ENCODE peak calls at places on chromosomes 6 and 20, in five cellular contexts. V, W, C, E and H are unnamed samples.

GRCh38 chr6:3752538-3753227 is 1.2 kb upstream of the PXDC1 start:
- DNase-seq in V (no peak), W (no peak), C (no peak), E (no peak), H (no peak)

GRCh38 chr6:20271818-20272217 is 59.5 kb upstream of the MBOAT1 start:
- DNase-seq in V (no peak), W (no peak), C (no peak), E (no peak), H (no peak)

GRCh38 chr6:106194949-106195919 is 109.1 kb downstream of the PRDM1 start:
- DNase-seq in V (no peak), W (no peak), C (no peak), E (no peak), H (no peak)

GRCh38 chr6:127484207-127484858 is 25.1 kb upstream of the KIAA0408 start:
- DNase-seq in V (no peak), W (peak), C (no peak), E (no peak), H (no peak)

GRCh38 chr20:187733-188132 is 1.8 kb downstream of the DEFB128 start:
- DNase-seq in V (no peak), W (no peak), C (no peak), E (no peak), H (no peak)

GRCh38 chr20:21508230-21509078 is 5.4 kb downstream of the NKX2-2 start:
- DNase-seq in V (no peak), W (no peak), C (no peak), E (no peak), H (no peak)

GRCh38 chr20:59365611-59366284 is 65.3 kb downstream of the EDN3 start:
- DNase-seq in V (no peak), W (no peak), C (no peak), E (no peak), H (no peak)

GRCh38 chr20:6705106-6705766 is 62.2 kb upstream of the BMP2 start:
- DNase-seq in V (no peak), W (no peak), C (no peak), E (no peak), H (no peak)

GRCh38 chr6:105072799-105073199 is 107.0 kb downstream of the POPDC3 start:
- DNase-seq in V (no peak), W (peak), C (no peak), E (no peak), H (no peak)

GRCh38 chr6:33686981-33687975 is 24.2 kb downstream of the UQCC2 start:
- DNase-seq in V (no peak), W (no peak), C (no peak), E (no peak), H (no peak)

GRCh38 chr6:14235653-14236356 is 118.2 kb downstream of the CD83 start:
- DNase-seq in V (no peak), W (no peak), C (no peak), E (no peak), H (no peak)

GRCh38 chr20:33503564-33503963 is 13.7 kb downstream of the CBFA2T2 start:
- DNase-seq in V (no peak), W (no peak), C (no peak), E (no peak), H (no peak)

GRCh38 chr20:51711426-51711825 is 56.8 kb downstream of the ATP9A start:
- DNase-seq in V (no peak), W (no peak), C (no peak), E (no peak), H (no peak)

GRCh38 chr6:72461144-72461543 is 160.7 kb upstream of the KCNQ5 start:
- DNase-seq in V (no peak), W (no peak), C (no peak), E (no peak), H (no peak)

GRCh38 chr6:159720708-159721107 is 6.6 kb upstream of the WTAP start:
- DNase-seq in V (no peak), W (peak), C (peak), E (no peak), H (peak)

GRCh38 chr6:43706788-43707187 is 19.2 kb upstream of the MRPS18A start:
- DNase-seq in V (no peak), W (no peak), C (no peak), E (no peak), H (no peak)

GRCh38 chr6:64777941-64778785 is 928.9 kb downstream of the EYS start:
- DNase-seq in V (no peak), W (no peak), C (no peak), E (no peak), H (no peak)

GRCh38 chr20:25571240-25571639 is 14.1 kb downstream of the NINL start:
- DNase-seq in V (no peak), W (no peak), C (no peak), E (no peak), H (peak)

GRCh38 chr6:7471171-7471570 is 70.3 kb upstream of the DSP start:
- DNase-seq in V (no peak), W (no peak), C (no peak), E (no peak), H (no peak)

GRCh38 chr6:143140767-143141166 is 80.1 kb downstream of the AIG1 start:
- DNase-seq in V (no peak), W (no peak), C (no peak), E (no peak), H (no peak)

GRCh38 chr6:43770417-43771209 is 602 bp downstream of the VEGFA start:
- DNase-seq in V (peak), W (peak), C (no peak), E (peak), H (peak)

GRCh38 chr6:152270301-152270925 is 366.7 kb downstream of the SYNE1 start:
- DNase-seq in V (no peak), W (no peak), C (no peak), E (no peak), H (no peak)

GRCh38 chr6:29681811-29682210 is 859 bp upstream of the ZFP57 start:
- DNase-seq in V (no peak), W (no peak), C (no peak), E (no peak), H (no peak)

GRCh38 chr6:129641344-129641743 is 68.6 kb downstream of the ARHGAP18 start:
- DNase-seq in V (no peak), W (no peak), C (no peak), E (no peak), H (no peak)

GRCh38 chr20:22652685-22653568 is 68.6 kb upstream of the FOXA2 start:
- DNase-seq in V (no peak), W (no peak), C (no peak), E (no peak), H (no peak)

GRCh38 chr6:36376742-36377141 is 10.7 kb downstream of the ETV7 start:
- DNase-seq in V (no peak), W (no peak), C (no peak), E (no peak), H (no peak)

GRCh38 chr6:2132416-2132815 is 113.0 kb downstream of the GMDS start:
- DNase-seq in V (no peak), W (no peak), C (no peak), E (no peak), H (no peak)

GRCh38 chr20:20663841-20664240 is 48.6 kb downstream of the RALGAPA2 start:
- DNase-seq in V (no peak), W (no peak), C (no peak), E (no peak), H (no peak)

GRCh38 chr6:143569035-143569434 is 57.5 kb upstream of the FUCA2 start:
- DNase-seq in V (no peak), W (no peak), C (no peak), E (no peak), H (no peak)

GRCh38 chr6:167846997-167847606 is 20.4 kb downstream of the AFDN start:
- DNase-seq in V (no peak), W (no peak), C (no peak), E (no peak), H (no peak)

GRCh38 chr6:167849846-167850459 is 23.2 kb downstream of the AFDN start:
- DNase-seq in V (no peak), W (peak), C (no peak), E (no peak), H (no peak)

GRCh38 chr6:167850792-167851191 is 24.1 kb downstream of the AFDN start:
- DNase-seq in V (no peak), W (no peak), C (no peak), E (no peak), H (no peak)

GRCh38 chr6:167847936-167848335 is 21.2 kb downstream of the AFDN start:
- DNase-seq in V (no peak), W (no peak), C (no peak), E (no peak), H (no peak)

DNA sequence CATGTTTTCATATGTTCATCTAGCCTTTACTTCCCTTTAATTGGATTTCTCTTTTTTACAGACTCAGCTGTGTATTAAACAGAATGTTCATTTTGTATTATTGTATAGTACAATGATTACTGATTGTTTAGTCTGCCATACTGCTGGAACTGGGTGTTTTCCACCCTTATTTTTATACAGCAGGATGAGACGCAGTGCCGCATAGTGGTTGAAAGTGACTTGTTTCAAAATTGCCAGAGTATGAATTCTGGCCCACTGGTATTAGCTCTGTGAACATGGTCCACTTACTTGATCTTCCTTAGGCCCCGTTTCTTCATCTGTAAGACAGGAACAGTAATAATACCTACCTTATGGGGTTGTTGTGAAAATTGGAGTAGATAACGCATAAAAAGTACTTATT is 22.1 kb downstream of the AFDN start:
- DNase-seq in V (no peak), W (no peak), C (no peak), E (no peak), H (no peak)
- TF ChIP-seq CTCF in V (no peak), W (no peak), C (no peak), E (no peak), H (no peak)

GRCh38 chr20:14193885-14194284 is 143.5 kb downstream of the FLRT3 start:
- DNase-seq in V (no peak), W (peak), C (no peak), E (no peak), H (no peak)
- TF ChIP-seq CTCF in V (no peak), W (no peak), C (no peak), E (no peak), H (no peak)

DNA sequence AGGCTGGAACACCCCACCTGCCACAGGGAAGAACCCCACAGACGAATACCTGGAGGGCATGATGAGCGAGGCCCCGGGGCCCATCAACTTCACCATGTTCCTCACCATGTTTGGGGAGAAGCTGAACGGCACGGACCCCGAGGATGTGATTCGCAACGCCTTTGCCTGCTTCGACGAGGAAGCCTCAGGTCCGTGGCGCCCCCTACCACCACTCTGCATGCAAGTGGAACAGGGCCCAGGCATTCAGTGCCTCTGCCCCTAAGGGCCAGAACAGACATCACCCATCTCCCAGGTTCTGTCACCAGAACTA is 6.6 kb downstream of the MYL9 start:
- DNase-seq in V (no peak), W (no peak), C (no peak), E (no peak), H (peak)
- TF ChIP-seq CTCF in V (peak), W (no peak), C (peak), E (no peak), H (no peak)

DNA sequence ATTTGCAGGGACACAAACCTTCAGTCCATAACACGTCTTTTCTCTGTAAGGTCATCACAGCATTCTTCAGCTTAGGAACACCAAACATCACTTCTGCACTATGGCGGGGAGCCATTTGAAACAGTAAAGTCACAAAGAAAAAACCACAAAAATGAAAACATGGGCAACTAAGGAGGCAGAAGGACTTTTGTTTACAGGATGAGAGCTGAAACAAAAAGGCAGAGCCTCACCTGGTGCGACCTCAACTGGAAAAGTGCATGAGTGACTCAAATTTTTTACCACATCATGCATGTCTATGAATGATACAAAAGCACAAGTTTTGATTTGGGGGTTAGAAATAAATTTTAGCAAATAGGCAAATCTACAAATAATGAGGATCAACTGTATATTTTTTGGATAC is 68.2 kb upstream of the TNFAIP3 start:
- DNase-seq in V (no peak), W (no peak), C (no peak), E (no peak), H (no peak)
- TF ChIP-seq CTCF in V (no peak), W (no peak), C (no peak), E (no peak), H (no peak)

DNA sequence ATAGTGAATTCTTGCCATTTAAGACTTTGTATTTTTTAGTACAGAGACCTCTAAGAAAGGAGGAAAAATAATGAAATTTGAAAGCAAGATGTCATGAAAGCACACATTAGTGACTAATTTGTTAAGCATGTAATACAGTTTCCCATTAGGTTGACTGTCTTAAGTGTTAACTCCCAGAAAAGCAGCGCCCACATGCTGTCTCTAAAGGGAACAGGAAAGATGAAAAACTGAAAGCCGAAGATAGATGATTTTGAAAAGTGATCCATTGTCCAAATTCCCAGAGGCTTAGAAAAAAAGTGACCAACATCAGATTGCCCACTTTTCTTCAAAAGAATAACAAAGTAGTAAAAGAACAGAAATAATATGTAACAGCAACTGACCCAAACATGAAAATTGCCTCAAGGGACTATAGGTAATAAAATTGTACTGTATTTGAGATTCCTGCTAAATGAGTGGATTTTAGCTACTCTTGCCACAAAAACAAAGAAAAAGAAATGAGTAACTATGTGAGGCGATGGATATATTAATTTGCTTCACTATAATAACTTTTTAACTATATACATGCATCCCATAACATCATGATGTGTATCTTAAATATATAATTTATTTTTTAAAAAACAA is 83.2 kb upstream of the OGFRL1 start:
- DNase-seq in V (no peak), W (no peak), C (no peak), E (no peak), H (no peak)
- TF ChIP-seq CTCF in V (no peak), W (no peak), C (no peak), E (no peak), H (no peak)

DNA sequence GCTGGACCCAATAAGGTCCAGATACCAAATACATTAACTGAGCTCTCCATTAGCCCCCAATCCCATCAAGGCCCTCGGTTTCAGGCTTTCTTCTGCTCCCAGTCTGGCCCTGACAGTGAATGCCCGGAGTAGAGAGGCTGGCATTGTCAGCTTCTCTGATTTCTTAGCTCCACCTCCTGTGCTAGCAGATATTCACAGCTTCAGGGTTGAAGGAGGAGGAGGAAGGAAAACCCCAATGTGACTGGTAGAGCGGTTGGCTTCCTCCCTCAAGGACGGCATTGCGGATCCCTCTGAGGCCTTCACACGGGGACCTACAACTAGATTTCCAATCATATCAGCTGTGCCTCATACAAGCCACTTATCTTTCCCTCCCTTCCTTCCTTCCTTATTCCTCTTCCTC is 164.1 kb upstream of the SYNDIG1 start:
- DNase-seq in V (no peak), W (no peak), C (no peak), E (no peak), H (no peak)
- TF ChIP-seq CTCF in V (no peak), W (no peak), C (no peak), E (no peak), H (no peak)

GRCh38 chr6:17091122-17091521 is 10.7 kb upstream of the STMND1 start:
- DNase-seq in V (no peak), W (no peak), C (no peak), E (no peak), H (no peak)
- TF ChIP-seq CTCF in V (peak), W (no peak), C (no peak), E (peak), H (peak)